ENCODE peak calls at places on chromosomes 2 and 18, in seven cellular contexts. Y is astrocyte, C is pancreas, B is heart left ventricle, A is tibial artery, H is neural progenitor cell, X is endodermal cell. N is an unnamed sample.

GRCh38 chr2:96882230-96882629 is 12.3 kb upstream of the SEMA4C start:
- DNase-seq in Y (no peak), C (no peak), B (no peak), A (no peak), H (no peak), X (peak), N (no peak)

GRCh38 chr2:104794416-104794815 is 59.5 kb upstream of the POU3F3 start:
- DNase-seq in Y (peak), C (no peak), B (no peak), A (no peak), H (no peak), X (no peak), N (peak)

GRCh38 chr18:22556271-22556990 is 138.7 kb upstream of the CTAGE1 start:
- DNase-seq in Y (peak), C (no peak), B (peak), A (peak), H (no peak), X (no peak), N (no peak)

GRCh38 chr2:161245237-161245505 is 63.1 kb upstream of the PSMD14 start:
- DNase-seq in Y (no peak), C (no peak), B (no peak), A (no peak), H (no peak), X (peak), N (no peak)

GRCh38 chr2:238513346-238513745 is 86.6 kb downstream of the ASB1 start:
- DNase-seq in Y (no peak), C (no peak), B (no peak), A (peak), H (peak), X (peak), N (peak)

GRCh38 chr18:57687970-57688369 is 66.3 kb upstream of the NARS1 start:
- DNase-seq in Y (no peak), C (no peak), B (peak), A (no peak), H (no peak), X (no peak), N (no peak)

GRCh38 chr2:45637440-45637839 is 14.0 kb upstream of the PRKCE start:
- DNase-seq in Y (peak), C (peak), B (no peak), A (no peak), H (no peak), X (no peak), N (peak)

GRCh38 chr2:109383505-109384307 is 230.1 kb downstream of the SEPTIN10 start:
- DNase-seq in Y (no peak), C (no peak), B (peak), A (peak), H (no peak), X (peak), N (no peak)

GRCh38 chr2:127153691-127154158 is 46.8 kb upstream of the BIN1 start:
- DNase-seq in Y (peak), C (no peak), B (no peak), A (no peak), H (no peak), X (no peak), N (peak)

DNA sequence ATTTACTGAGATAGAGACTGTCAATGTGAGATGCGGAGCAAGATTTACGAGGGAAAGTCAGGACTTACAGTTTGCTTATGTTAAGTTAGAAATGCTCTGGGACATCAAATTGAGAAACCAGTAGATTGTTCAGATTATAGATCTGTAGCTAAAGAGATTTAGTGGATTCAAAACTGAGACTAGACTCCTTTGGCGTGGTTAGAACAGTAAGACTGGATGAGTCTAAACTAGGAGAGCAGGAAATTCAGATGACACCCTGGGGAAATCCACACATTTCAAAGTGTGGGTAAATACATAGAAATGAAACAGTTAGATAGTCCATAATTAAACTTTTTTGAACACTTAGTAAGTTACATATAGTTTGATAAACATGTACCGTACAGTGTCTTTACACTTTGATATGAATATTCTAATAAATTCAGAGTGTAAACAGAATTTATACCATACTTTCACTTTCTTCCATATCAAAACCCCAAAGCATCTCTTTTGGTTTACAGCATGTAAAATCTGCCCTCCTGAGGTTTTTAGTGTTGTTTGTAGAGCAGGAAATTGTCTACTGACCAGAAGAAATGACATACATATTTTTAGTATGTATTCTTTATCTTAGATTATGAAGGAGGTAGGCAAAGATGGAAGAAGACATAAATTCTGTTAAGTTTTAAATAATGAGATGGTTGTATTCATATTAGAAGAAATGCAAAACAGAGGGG is 231.5 kb downstream of the NYAP2 start:
- DNase-seq in Y (no peak), C (no peak), B (no peak), A (no peak), H (no peak), X (no peak), N (no peak)
- H3K4me3 ChIP-seq in Y (no peak), C (no peak), B (no peak), A (no peak), H (no peak), X (no peak), N (no peak)

GRCh38 chr2:172996387-172996961 is 79.2 kb upstream of the MAP3K20 start:
- DNase-seq in Y (no peak), C (no peak), B (no peak), A (no peak), H (no peak), X (no peak), N (no peak)

GRCh38 chr2:172993924-172994717 is 81.5 kb upstream of the MAP3K20 start:
- DNase-seq in Y (no peak), C (no peak), B (no peak), A (no peak), H (no peak), X (no peak), N (no peak)

GRCh38 chr2:172998547-172998946 is 77.1 kb upstream of the MAP3K20 start:
- DNase-seq in Y (no peak), C (no peak), B (no peak), A (no peak), H (no peak), X (no peak), N (no peak)

GRCh38 chr2:172997031-172997430 is 78.6 kb upstream of the MAP3K20 start:
- DNase-seq in Y (no peak), C (no peak), B (no peak), A (no peak), H (no peak), X (no peak), N (no peak)

GRCh38 chr2:172995323-172996244 is 80.1 kb upstream of the MAP3K20 start:
- DNase-seq in Y (peak), C (no peak), B (peak), A (no peak), H (no peak), X (no peak), N (peak)
- TF ChIP-seq CTCF in Y (no peak), C (no peak), B (peak), A (no peak), H (no peak), X (peak), N (peak)

GRCh38 chr2:173247156-173247555 is 107.5 kb upstream of the CDCA7 start:
- DNase-seq in Y (no peak), C (no peak), B (no peak), A (no peak), H (no peak), X (no peak), N (no peak)
- H3K27ac ChIP-seq in Y (no peak), C (no peak), B (no peak), A (no peak), H (no peak), X (no peak), N (no peak)

GRCh38 chr2:76567478-76567877 is 856.8 kb upstream of the GCFC2 start:
- DNase-seq in Y (no peak), C (no peak), B (no peak), A (no peak), H (no peak), X (no peak), N (no peak)

GRCh38 chr2:76569819-76570218 is 859.1 kb upstream of the GCFC2 start:
- DNase-seq in Y (no peak), C (no peak), B (no peak), A (no peak), H (no peak), X (no peak), N (no peak)

DNA sequence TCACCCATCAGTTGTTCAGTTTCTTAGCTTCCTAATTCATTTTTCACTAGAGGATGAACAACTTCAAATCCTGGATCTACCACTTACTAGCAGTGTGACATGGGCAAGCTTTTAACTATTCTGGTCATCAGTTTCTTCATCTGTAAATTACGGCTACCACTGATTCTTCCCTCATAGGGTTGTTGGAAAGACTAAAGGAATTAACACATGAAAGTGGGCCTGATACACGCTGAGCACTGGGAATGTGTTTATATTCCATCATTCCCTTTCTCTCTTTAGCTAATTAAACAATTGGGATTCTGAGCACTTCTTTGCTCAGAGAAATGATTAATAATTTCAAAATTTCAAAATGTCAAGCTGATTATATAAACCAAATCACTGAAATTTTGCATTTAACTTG is 862.3 kb upstream of the GCFC2 start:
- DNase-seq in Y (no peak), C (no peak), B (no peak), A (no peak), H (no peak), X (no peak), N (no peak)
- H3K4me3 ChIP-seq in Y (no peak), C (no peak), B (no peak), A (no peak), H (no peak), X (no peak), N (no peak)

GRCh38 chr18:1542230-1542774 is 637.6 kb downstream of the ADCYAP1 start:
- DNase-seq in Y (no peak), C (no peak), B (no peak), A (no peak), H (no peak), X (no peak), N (no peak)

GRCh38 chr18:1544016-1544415 is 639.3 kb downstream of the ADCYAP1 start:
- DNase-seq in Y (no peak), C (no peak), B (no peak), A (no peak), H (no peak), X (no peak), N (no peak)

GRCh38 chr18:1539276-1539675 is 634.6 kb downstream of the ADCYAP1 start:
- DNase-seq in Y (no peak), C (no peak), B (no peak), A (no peak), H (no peak), X (no peak), N (no peak)

DNA sequence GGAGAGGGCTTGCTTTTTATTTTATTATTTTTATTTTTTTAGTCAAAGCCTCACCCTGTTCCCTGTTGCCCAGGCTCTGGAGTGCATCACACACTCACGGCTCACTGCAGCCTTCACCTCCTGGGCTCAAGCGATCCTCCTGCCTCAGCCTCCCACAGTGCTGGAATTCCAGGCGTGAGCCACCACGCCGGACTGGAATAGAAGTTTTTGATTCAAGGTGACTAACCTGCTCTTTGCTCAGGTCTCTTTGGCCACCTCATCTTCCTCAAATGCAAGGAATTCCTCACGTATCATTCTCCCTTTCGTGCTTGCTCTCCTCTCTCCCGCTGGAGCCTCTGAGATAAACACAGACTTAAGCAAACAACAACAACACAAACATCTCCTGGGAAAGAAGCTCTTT is 636.8 kb downstream of the ADCYAP1 start:
- DNase-seq in Y (no peak), C (no peak), B (no peak), A (no peak), H (no peak), X (no peak), N (no peak)
- TF ChIP-seq CTCF in Y (no peak), C (no peak), B (no peak), A (no peak), H (no peak), X (no peak), N (no peak)

GRCh38 chr2:14632133-14632936 is at the start of gene LRATD1:
- DNase-seq in Y (peak), C (peak), B (peak), A (peak), H (peak), X (peak), N (peak)

GRCh38 chr2:14634223-14634884 is 1.8 kb downstream of the LRATD1 start:
- DNase-seq in Y (peak), C (peak), B (peak), A (peak), H (peak), X (peak), N (peak)

GRCh38 chr2:14633031-14633430 is 514 bp downstream of the LRATD1 start:
- DNase-seq in Y (no peak), C (peak), B (peak), A (no peak), H (peak), X (peak), N (no peak)

GRCh38 chr2:14633451-14634211 is 1.1 kb downstream of the LRATD1 start:
- DNase-seq in Y (no peak), C (peak), B (peak), A (no peak), H (peak), X (peak), N (no peak)

GRCh38 chr2:14631676-14632075 is 841 bp upstream of the LRATD1 start:
- DNase-seq in Y (no peak), C (no peak), B (no peak), A (no peak), H (no peak), X (no peak), N (no peak)
- H3K27ac ChIP-seq in Y (no peak), C (peak), B (no peak), A (no peak), H (no peak), X (no peak), N (no peak)

GRCh38 chr2:11829324-11829946 is 83.0 kb downstream of the LPIN1 start:
- DNase-seq in Y (peak), C (peak), B (peak), A (peak), H (peak), X (peak), N (peak)
- H3K4me3 ChIP-seq in Y (no peak), C (no peak), B (no peak), A (peak), H (no peak), X (no peak), N (peak)

DNA sequence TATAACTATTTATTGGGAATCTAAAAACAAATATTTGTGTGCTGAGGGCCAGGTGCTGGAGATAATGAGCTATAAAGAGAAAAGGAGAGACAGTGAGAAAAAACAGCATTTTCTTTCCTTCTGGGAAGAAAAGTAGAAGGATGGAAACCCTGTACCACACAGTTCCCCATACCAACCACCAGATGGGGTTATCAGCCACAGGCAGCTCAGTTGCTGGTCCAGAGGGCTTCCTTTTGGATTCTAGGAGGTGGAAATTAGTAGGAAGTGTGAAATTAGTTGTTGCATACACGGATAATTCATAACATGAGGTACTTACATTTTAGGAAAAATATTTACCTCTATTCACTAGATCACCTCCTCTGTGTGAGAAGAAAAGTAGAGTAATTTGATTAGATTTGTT is 237.0 kb upstream of the FOSL2 start:
- DNase-seq in Y (no peak), C (no peak), B (no peak), A (no peak), H (peak), X (peak), N (no peak)
- TF ChIP-seq CTCF in Y (peak), C (peak), B (peak), A (peak), H (peak), X (peak), N (peak)

GRCh38 chr2:148701877-148702276 is 57.3 kb downstream of the EPC2 start:
- DNase-seq in Y (no peak), C (no peak), B (no peak), A (no peak), H (no peak), X (no peak), N (no peak)
- H3K27ac ChIP-seq in Y (no peak), C (no peak), B (no peak), A (no peak), H (no peak), X (no peak), N (no peak)

DNA sequence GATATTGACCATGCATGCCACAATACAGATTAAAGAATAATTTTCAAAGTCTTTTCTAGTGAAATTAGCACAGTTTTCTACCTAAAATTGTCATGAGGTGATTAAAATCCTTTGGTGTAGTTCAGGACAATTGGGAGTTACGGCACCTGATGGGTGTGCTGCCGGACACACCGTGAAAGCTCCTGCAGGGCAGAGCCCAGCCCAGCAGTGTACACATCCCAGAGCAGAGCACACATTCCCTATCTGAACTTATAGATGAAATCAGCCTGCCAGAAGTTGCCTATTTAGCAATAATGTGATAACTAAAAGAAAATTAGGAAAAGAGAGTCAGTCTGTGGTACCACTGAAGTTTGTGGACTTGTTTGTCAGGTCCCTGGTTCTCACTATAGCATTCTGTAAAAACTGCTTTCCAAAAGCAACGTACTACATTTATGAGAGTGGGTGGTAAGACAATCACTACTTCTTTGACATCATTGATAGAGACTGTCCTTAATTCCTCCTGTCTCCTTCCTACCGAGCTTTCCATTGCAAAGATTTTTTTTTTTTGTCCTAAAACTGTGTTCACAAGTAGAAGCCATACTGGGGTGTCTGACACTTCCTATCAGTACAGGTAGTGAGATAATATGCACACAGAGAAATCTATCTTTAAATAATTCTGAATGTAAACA is 3.4 kb downstream of the CYTIP start:
- DNase-seq in Y (no peak), C (no peak), B (no peak), A (no peak), H (no peak), X (no peak), N (no peak)
- H3K4me3 ChIP-seq in Y (no peak), C (no peak), B (no peak), A (no peak), H (no peak), X (no peak), N (no peak)

N was measured in brain microvascular endothelial cell.